ENCODE peak calls at places on chromosome 20, in eight cellular contexts. One of them, this sample, is unnamed.

GRCh38 chr20:50399003-50399916 is 110.9 kb upstream of the PTPN1 start:
- DNase-seq in AG09309: no peak
- DNase-seq in GM23248: peak
- DNase-seq in activated CD4-positive, CD25-positive, alpha-beta regulatory T cell: no peak
- DNase-seq in GM12865: no peak
- DNase-seq in activated naive CD4-positive, alpha-beta T cell: no peak
- DNase-seq in psoas muscle: peak
- DNase-seq in Right ventricle myocardium superior: peak
- DNase-seq in this sample: no peak

GRCh38 chr20:41592516-41593192 is 25.5 kb downstream of the CHD6 start:
- DNase-seq in AG09309: no peak
- DNase-seq in GM23248: peak
- DNase-seq in activated CD4-positive, CD25-positive, alpha-beta regulatory T cell: no peak
- DNase-seq in GM12865: no peak
- DNase-seq in activated naive CD4-positive, alpha-beta T cell: no peak
- DNase-seq in psoas muscle: no peak
- DNase-seq in Right ventricle myocardium superior: no peak
- DNase-seq in this sample: no peak

GRCh38 chr20:14288341-14289330 is 48.8 kb downstream of the FLRT3 start:
- DNase-seq in AG09309: no peak
- DNase-seq in GM23248: peak
- DNase-seq in activated CD4-positive, CD25-positive, alpha-beta regulatory T cell: no peak
- DNase-seq in GM12865: no peak
- DNase-seq in activated naive CD4-positive, alpha-beta T cell: no peak
- DNase-seq in psoas muscle: no peak
- DNase-seq in Right ventricle myocardium superior: no peak
- DNase-seq in this sample: no peak

GRCh38 chr20:45948742-45949541 is 14.5 kb downstream of the PCIF1 start:
- DNase-seq in AG09309: no peak
- DNase-seq in GM23248: no peak
- DNase-seq in activated CD4-positive, CD25-positive, alpha-beta regulatory T cell: no peak
- DNase-seq in GM12865: no peak
- DNase-seq in activated naive CD4-positive, alpha-beta T cell: no peak
- DNase-seq in psoas muscle: no peak
- DNase-seq in Right ventricle myocardium superior: no peak
- DNase-seq in this sample: no peak

GRCh38 chr20:4041748-4042411 is 26.5 kb upstream of the RNF24 start:
- DNase-seq in AG09309: peak
- DNase-seq in GM23248: peak
- DNase-seq in activated CD4-positive, CD25-positive, alpha-beta regulatory T cell: no peak
- DNase-seq in GM12865: no peak
- DNase-seq in activated naive CD4-positive, alpha-beta T cell: no peak
- DNase-seq in psoas muscle: no peak
- DNase-seq in Right ventricle myocardium superior: no peak
- DNase-seq in this sample: no peak

GRCh38 chr20:43537921-43538854 is 20.6 kb upstream of the SGK2 start:
- DNase-seq in AG09309: peak
- DNase-seq in GM23248: peak
- DNase-seq in activated CD4-positive, CD25-positive, alpha-beta regulatory T cell: peak
- DNase-seq in GM12865: peak
- DNase-seq in activated naive CD4-positive, alpha-beta T cell: peak
- DNase-seq in psoas muscle: peak
- DNase-seq in Right ventricle myocardium superior: peak
- DNase-seq in this sample: peak

GRCh38 chr20:41447026-41447425 is 80.4 kb upstream of the EMILIN3 start:
- DNase-seq in AG09309: no peak
- DNase-seq in GM23248: no peak
- DNase-seq in activated CD4-positive, CD25-positive, alpha-beta regulatory T cell: no peak
- DNase-seq in GM12865: no peak
- DNase-seq in activated naive CD4-positive, alpha-beta T cell: no peak
- DNase-seq in psoas muscle: no peak
- DNase-seq in Right ventricle myocardium superior: no peak
- DNase-seq in this sample: no peak

GRCh38 chr20:9302073-9302425 is 212.3 kb upstream of the LAMP5 start:
- DNase-seq in AG09309: no peak
- DNase-seq in GM23248: no peak
- DNase-seq in activated CD4-positive, CD25-positive, alpha-beta regulatory T cell: no peak
- DNase-seq in GM12865: no peak
- DNase-seq in activated naive CD4-positive, alpha-beta T cell: no peak
- DNase-seq in psoas muscle: no peak
- DNase-seq in Right ventricle myocardium superior: no peak
- DNase-seq in this sample: no peak

GRCh38 chr20:3818155-3819151 is 1.9 kb upstream of the AP5S1 start:
- DNase-seq in AG09309: no peak
- DNase-seq in GM23248: peak
- DNase-seq in activated CD4-positive, CD25-positive, alpha-beta regulatory T cell: no peak
- DNase-seq in GM12865: peak
- DNase-seq in activated naive CD4-positive, alpha-beta T cell: no peak
- DNase-seq in psoas muscle: peak
- DNase-seq in Right ventricle myocardium superior: peak
- DNase-seq in this sample: no peak

GRCh38 chr20:50366270-50367103 is 143.7 kb upstream of the PTPN1 start:
- DNase-seq in AG09309: peak
- DNase-seq in GM23248: no peak
- DNase-seq in activated CD4-positive, CD25-positive, alpha-beta regulatory T cell: no peak
- DNase-seq in GM12865: no peak
- DNase-seq in activated naive CD4-positive, alpha-beta T cell: no peak
- DNase-seq in psoas muscle: no peak
- DNase-seq in Right ventricle myocardium superior: peak
- DNase-seq in this sample: no peak

GRCh38 chr20:31516651-31517050 is 2.4 kb downstream of the HM13 start:
- DNase-seq in AG09309: no peak
- DNase-seq in GM23248: no peak
- DNase-seq in activated CD4-positive, CD25-positive, alpha-beta regulatory T cell: no peak
- DNase-seq in GM12865: peak
- DNase-seq in activated naive CD4-positive, alpha-beta T cell: no peak
- DNase-seq in psoas muscle: no peak
- DNase-seq in Right ventricle myocardium superior: no peak
- DNase-seq in this sample: no peak

GRCh38 chr20:32941155-32941885 is 62.9 kb downstream of the SUN5 start:
- DNase-seq in AG09309: no peak
- DNase-seq in GM23248: no peak
- DNase-seq in activated CD4-positive, CD25-positive, alpha-beta regulatory T cell: no peak
- DNase-seq in GM12865: no peak
- DNase-seq in activated naive CD4-positive, alpha-beta T cell: no peak
- DNase-seq in psoas muscle: no peak
- DNase-seq in Right ventricle myocardium superior: no peak
- DNase-seq in this sample: no peak

GRCh38 chr20:49270177-49270576 is 7.7 kb downstream of the ZNFX1 start:
- DNase-seq in AG09309: no peak
- DNase-seq in GM23248: peak
- DNase-seq in activated CD4-positive, CD25-positive, alpha-beta regulatory T cell: no peak
- DNase-seq in GM12865: no peak
- DNase-seq in activated naive CD4-positive, alpha-beta T cell: no peak
- DNase-seq in psoas muscle: no peak
- DNase-seq in Right ventricle myocardium superior: no peak
- DNase-seq in this sample: no peak

GRCh38 chr20:49712118-49712517 is 1.6 kb downstream of the B4GALT5 start:
- DNase-seq in AG09309: no peak
- DNase-seq in GM23248: peak
- DNase-seq in activated CD4-positive, CD25-positive, alpha-beta regulatory T cell: no peak
- DNase-seq in GM12865: no peak
- DNase-seq in activated naive CD4-positive, alpha-beta T cell: no peak
- DNase-seq in psoas muscle: no peak
- DNase-seq in Right ventricle myocardium superior: no peak
- DNase-seq in this sample: no peak

GRCh38 chr20:19758888-19759331 is 852 bp downstream of the RIN2 start:
- DNase-seq in AG09309: no peak
- DNase-seq in GM23248: peak
- DNase-seq in activated CD4-positive, CD25-positive, alpha-beta regulatory T cell: no peak
- DNase-seq in GM12865: no peak
- DNase-seq in activated naive CD4-positive, alpha-beta T cell: no peak
- DNase-seq in psoas muscle: peak
- DNase-seq in Right ventricle myocardium superior: peak
- DNase-seq in this sample: no peak

GRCh38 chr20:59839372-59839771 is 94.1 kb downstream of the SYCP2 start:
- DNase-seq in AG09309: no peak
- DNase-seq in GM23248: no peak
- DNase-seq in activated CD4-positive, CD25-positive, alpha-beta regulatory T cell: no peak
- DNase-seq in GM12865: no peak
- DNase-seq in activated naive CD4-positive, alpha-beta T cell: no peak
- DNase-seq in psoas muscle: no peak
- DNase-seq in Right ventricle myocardium superior: no peak
- DNase-seq in this sample: no peak

GRCh38 chr20:52681288-52681687 is 290.9 kb upstream of the TSHZ2 start:
- DNase-seq in AG09309: no peak
- DNase-seq in GM23248: no peak
- DNase-seq in activated CD4-positive, CD25-positive, alpha-beta regulatory T cell: no peak
- DNase-seq in GM12865: no peak
- DNase-seq in activated naive CD4-positive, alpha-beta T cell: no peak
- DNase-seq in psoas muscle: no peak
- DNase-seq in Right ventricle myocardium superior: no peak
- DNase-seq in this sample: no peak

GRCh38 chr20:47346172-47346571 is 10.3 kb downstream of the ZMYND8 start:
- DNase-seq in AG09309: no peak
- DNase-seq in GM23248: no peak
- DNase-seq in activated CD4-positive, CD25-positive, alpha-beta regulatory T cell: no peak
- DNase-seq in GM12865: no peak
- DNase-seq in activated naive CD4-positive, alpha-beta T cell: no peak
- DNase-seq in psoas muscle: no peak
- DNase-seq in Right ventricle myocardium superior: no peak
- DNase-seq in this sample: no peak

GRCh38 chr20:46764068-46764467 is 54.6 kb downstream of the SLC2A10 start:
- DNase-seq in AG09309: no peak
- DNase-seq in GM23248: no peak
- DNase-seq in activated CD4-positive, CD25-positive, alpha-beta regulatory T cell: no peak
- DNase-seq in GM12865: no peak
- DNase-seq in activated naive CD4-positive, alpha-beta T cell: no peak
- DNase-seq in psoas muscle: no peak
- DNase-seq in Right ventricle myocardium superior: no peak
- DNase-seq in this sample: no peak

GRCh38 chr20:62356948-62357667 is 10.0 kb downstream of the LAMA5 start:
- DNase-seq in AG09309: no peak
- DNase-seq in GM23248: peak
- DNase-seq in activated CD4-positive, CD25-positive, alpha-beta regulatory T cell: no peak
- DNase-seq in GM12865: no peak
- DNase-seq in activated naive CD4-positive, alpha-beta T cell: no peak
- DNase-seq in psoas muscle: peak
- DNase-seq in Right ventricle myocardium superior: peak
- DNase-seq in this sample: no peak

GRCh38 chr20:2169456-2170088 is 67.9 kb downstream of the STK35 start:
- DNase-seq in AG09309: no peak
- DNase-seq in GM23248: no peak
- DNase-seq in activated CD4-positive, CD25-positive, alpha-beta regulatory T cell: no peak
- DNase-seq in GM12865: no peak
- DNase-seq in activated naive CD4-positive, alpha-beta T cell: no peak
- DNase-seq in psoas muscle: no peak
- DNase-seq in Right ventricle myocardium superior: no peak
- DNase-seq in this sample: no peak

GRCh38 chr20:50049442-50050026 is 63.4 kb downstream of the UBE2V1 start:
- DNase-seq in AG09309: no peak
- DNase-seq in GM23248: no peak
- DNase-seq in activated CD4-positive, CD25-positive, alpha-beta regulatory T cell: no peak
- DNase-seq in GM12865: peak
- DNase-seq in activated naive CD4-positive, alpha-beta T cell: no peak
- DNase-seq in psoas muscle: no peak
- DNase-seq in Right ventricle myocardium superior: no peak
- DNase-seq in this sample: no peak

GRCh38 chr20:37349517-37350491 is 3.9 kb downstream of the SRC start:
- DNase-seq in AG09309: no peak
- DNase-seq in GM23248: peak
- DNase-seq in activated CD4-positive, CD25-positive, alpha-beta regulatory T cell: no peak
- DNase-seq in GM12865: peak
- DNase-seq in activated naive CD4-positive, alpha-beta T cell: no peak
- DNase-seq in psoas muscle: no peak
- DNase-seq in Right ventricle myocardium superior: no peak
- DNase-seq in this sample: no peak

GRCh38 chr20:62791301-62792181 is 4.7 kb upstream of the MRGBP start:
- DNase-seq in AG09309: peak
- DNase-seq in GM23248: peak
- DNase-seq in activated CD4-positive, CD25-positive, alpha-beta regulatory T cell: peak
- DNase-seq in GM12865: peak
- DNase-seq in activated naive CD4-positive, alpha-beta T cell: peak
- DNase-seq in psoas muscle: peak
- DNase-seq in Right ventricle myocardium superior: peak
- DNase-seq in this sample: peak

GRCh38 chr20:33897313-33897912 is 86.3 kb downstream of the CHMP4B start:
- DNase-seq in AG09309: no peak
- DNase-seq in GM23248: no peak
- DNase-seq in activated CD4-positive, CD25-positive, alpha-beta regulatory T cell: no peak
- DNase-seq in GM12865: no peak
- DNase-seq in activated naive CD4-positive, alpha-beta T cell: no peak
- DNase-seq in psoas muscle: no peak
- DNase-seq in Right ventricle myocardium superior: no peak
- DNase-seq in this sample: no peak

GRCh38 chr20:3563548-3564177 is 92.8 kb downstream of the ATRN start:
- DNase-seq in AG09309: peak
- DNase-seq in GM23248: peak
- DNase-seq in activated CD4-positive, CD25-positive, alpha-beta regulatory T cell: no peak
- DNase-seq in GM12865: peak
- DNase-seq in activated naive CD4-positive, alpha-beta T cell: no peak
- DNase-seq in psoas muscle: no peak
- DNase-seq in Right ventricle myocardium superior: no peak
- DNase-seq in this sample: no peak

GRCh38 chr20:62716198-62716940 is 7.7 kb downstream of the NTSR1 start:
- DNase-seq in AG09309: no peak
- DNase-seq in GM23248: peak
- DNase-seq in activated CD4-positive, CD25-positive, alpha-beta regulatory T cell: no peak
- DNase-seq in GM12865: no peak
- DNase-seq in activated naive CD4-positive, alpha-beta T cell: no peak
- DNase-seq in psoas muscle: no peak
- DNase-seq in Right ventricle myocardium superior: no peak
- DNase-seq in this sample: no peak

GRCh38 chr20:61976650-61977332 is 88.9 kb downstream of the TAF4 start:
- DNase-seq in AG09309: no peak
- DNase-seq in GM23248: no peak
- DNase-seq in activated CD4-positive, CD25-positive, alpha-beta regulatory T cell: no peak
- DNase-seq in GM12865: no peak
- DNase-seq in activated naive CD4-positive, alpha-beta T cell: no peak
- DNase-seq in psoas muscle: no peak
- DNase-seq in Right ventricle myocardium superior: no peak
- DNase-seq in this sample: no peak

GRCh38 chr20:19210426-19211155 is 1.9 kb upstream of the SLC24A3 start:
- DNase-seq in AG09309: peak
- DNase-seq in GM23248: peak
- DNase-seq in activated CD4-positive, CD25-positive, alpha-beta regulatory T cell: no peak
- DNase-seq in GM12865: no peak
- DNase-seq in activated naive CD4-positive, alpha-beta T cell: no peak
- DNase-seq in psoas muscle: no peak
- DNase-seq in Right ventricle myocardium superior: no peak
- DNase-seq in this sample: no peak

GRCh38 chr20:53032021-53033001 is 60.2 kb downstream of the TSHZ2 start:
- DNase-seq in AG09309: peak
- DNase-seq in GM23248: peak
- DNase-seq in activated CD4-positive, CD25-positive, alpha-beta regulatory T cell: no peak
- DNase-seq in GM12865: no peak
- DNase-seq in activated naive CD4-positive, alpha-beta T cell: no peak
- DNase-seq in psoas muscle: no peak
- DNase-seq in Right ventricle myocardium superior: no peak
- DNase-seq in this sample: no peak

GRCh38 chr20:24812356-24812755 is 136.7 kb upstream of the CST7 start:
- DNase-seq in AG09309: no peak
- DNase-seq in GM23248: no peak
- DNase-seq in activated CD4-positive, CD25-positive, alpha-beta regulatory T cell: no peak
- DNase-seq in GM12865: no peak
- DNase-seq in activated naive CD4-positive, alpha-beta T cell: no peak
- DNase-seq in psoas muscle: no peak
- DNase-seq in Right ventricle myocardium superior: no peak
- DNase-seq in this sample: no peak

GRCh38 chr20:63635431-63636141 is 8.7 kb upstream of the GMEB2 start:
- DNase-seq in AG09309: no peak
- DNase-seq in GM23248: no peak
- DNase-seq in activated CD4-positive, CD25-positive, alpha-beta regulatory T cell: no peak
- DNase-seq in GM12865: peak
- DNase-seq in activated naive CD4-positive, alpha-beta T cell: no peak
- DNase-seq in psoas muscle: no peak
- DNase-seq in Right ventricle myocardium superior: no peak
- DNase-seq in this sample: no peak

GRCh38 chr20:41183831-41184230 is 46.5 kb downstream of the PLCG1 start:
- DNase-seq in AG09309: no peak
- DNase-seq in GM23248: no peak
- DNase-seq in activated CD4-positive, CD25-positive, alpha-beta regulatory T cell: no peak
- DNase-seq in GM12865: no peak
- DNase-seq in activated naive CD4-positive, alpha-beta T cell: no peak
- DNase-seq in psoas muscle: no peak
- DNase-seq in Right ventricle myocardium superior: no peak
- DNase-seq in this sample: peak

GRCh38 chr20:40956926-40957760 is 71.5 kb upstream of the TOP1 start:
- DNase-seq in AG09309: no peak
- DNase-seq in GM23248: no peak
- DNase-seq in activated CD4-positive, CD25-positive, alpha-beta regulatory T cell: no peak
- DNase-seq in GM12865: no peak
- DNase-seq in activated naive CD4-positive, alpha-beta T cell: no peak
- DNase-seq in psoas muscle: no peak
- DNase-seq in Right ventricle myocardium superior: no peak
- DNase-seq in this sample: no peak